ENCODE peak calls at places on chromosomes 13 and 19, in five cellular contexts. R, Z, Y, D and V are unnamed samples.

GRCh38 chr19:2286402-2287140 is 4.6 kb upstream of the PEAK3 start:
- DNase-seq in D (no peak), Z (no peak), Y (no peak), R (no peak), V (no peak)

GRCh38 chr19:3732108-3732507 is 23.9 kb downstream of the TJP3 start:
- DNase-seq in Z (no peak), D (no peak), Y (no peak), R (no peak), V (no peak)

GRCh38 chr19:703651-704446 is 4.9 kb upstream of the PALM start:
- DNase-seq in Z (no peak), R (peak; percentile 61), D (peak; percentile 63), Y (no peak), V (peak; percentile 57)

GRCh38 chr19:15463865-15464371 is 426 bp downstream of the RASAL3 start:
- DNase-seq in Z (no peak), Y (no peak), R (peak; percentile 81), D (no peak), V (no peak)

GRCh38 chr13:59677966-59678814 is 485.5 kb downstream of the DIAPH3 start:
- DNase-seq in R (no peak), D (peak; percentile 53), Z (peak; percentile 53), Y (peak; percentile 22), V (peak; percentile 64)

GRCh38 chr19:752652-753517 is 2.0 kb downstream of the MISP start:
- DNase-seq in Z (peak; percentile 84), Y (peak; percentile 86), D (peak; percentile 73), R (no peak), V (peak; percentile 92)

GRCh38 chr13:77859450-77859849 is 59.2 kb downstream of the EDNRB start:
- DNase-seq in Y (peak; percentile 93), Z (peak; percentile 49), D (peak; percentile 78), R (no peak), V (no peak)

GRCh38 chr13:111225810-111226546 is 94.5 kb upstream of the TEX29 start:
- DNase-seq in D (no peak), Z (no peak), R (no peak), Y (no peak), V (no peak)

GRCh38 chr13:48504606-48505369 is 28.1 kb downstream of the RCBTB2 start:
- DNase-seq in Y (no peak), R (no peak), Z (no peak), D (no peak), V (peak; percentile 75)

GRCh38 chr19:7272856-7273578 is 21.2 kb downstream of the INSR start:
- DNase-seq in R (no peak), Y (no peak), Z (no peak), D (peak; percentile 40), V (no peak)

GRCh38 chr19:31262673-31263308 is 86.4 kb downstream of the TSHZ3 start:
- DNase-seq in R (no peak), Z (no peak), Y (no peak), D (no peak), V (no peak)

GRCh38 chr19:29385191-29385795 is 140.5 kb upstream of the VSTM2B start:
- DNase-seq in Y (no peak), Z (no peak), D (no peak), R (no peak), V (no peak)

GRCh38 chr13:33537691-33538090 is 252.1 kb upstream of the STARD13 start:
- DNase-seq in Y (no peak), D (no peak), R (no peak), Z (no peak), V (no peak)

GRCh38 chr19:34493038-34493648 is 11.6 kb downstream of the WTIP start:
- DNase-seq in Z (no peak), Y (no peak), R (no peak), D (no peak), V (no peak)

GRCh38 chr19:42325896-42326771 is 699 bp downstream of the MEGF8 start:
- DNase-seq in D (no peak), Z (no peak), Y (no peak), R (peak; percentile 44), V (no peak)

GRCh38 chr13:114089751-114090400 is 42.5 kb downstream of the RASA3 start:
- DNase-seq in R (no peak), Y (no peak), Z (no peak), D (no peak), V (no peak)

GRCh38 chr13:25085125-25085742 is 10.7 kb upstream of the PABPC3 start:
- DNase-seq in Y (no peak), D (peak; percentile 66), R (no peak), Z (peak; percentile 37), V (peak; percentile 71)

GRCh38 chr19:623175-623916 is 10.0 kb downstream of the POLRMT start:
- DNase-seq in Y (no peak), D (no peak), R (no peak), Z (no peak), V (no peak)

GRCh38 chr13:86425127-86425526 is 625.9 kb upstream of the SLITRK6 start:
- DNase-seq in Z (no peak), Y (no peak), D (no peak), R (no peak), V (no peak)

GRCh38 chr13:74047925-74048324 is 86.3 kb downstream of the KLF12 start:
- DNase-seq in Y (no peak), D (peak; percentile 8), R (no peak), Z (peak; percentile 35), V (peak; percentile 72)